ENCODE peak calls at places on chromosomes 16 and 17, in seven cellular contexts. D is A549; Q is effector memory CD4-positive, alpha-beta T cell; R is thoracic aorta; E is activated gamma-delta T cell treated with anti-CD3 and anti-CD28 coated beads, Interleukin-2, amount 50 U/mL, for 16 hours; M is AG09309; C is CD4-positive, alpha-beta memory T cell. J is an unnamed sample.

GRCh38 chr16:50497592-50497991 is 50.6 kb upstream of the NKD1 start:
- DNase-seq in D (no peak), C (no peak), Q (no peak), M (no peak), E (no peak), R (peak), J (no peak)

GRCh38 chr17:17096438-17097178 is 54.4 kb downstream of the MPRIP start:
- DNase-seq in M (peak), Q (no peak), E (no peak), C (no peak), R (no peak), D (no peak), J (no peak)

GRCh38 chr16:32116080-32116479 is 137.0 kb upstream of the TP53TG3D start:
- DNase-seq in C (peak), R (no peak), D (no peak), Q (no peak), E (no peak), M (no peak), J (no peak)

GRCh38 chr16:82370282-82370681 is 200.3 kb upstream of the MPHOSPH6 start:
- DNase-seq in C (no peak), Q (no peak), R (no peak), M (no peak), D (no peak), E (no peak), J (no peak)

GRCh38 chr16:89000207-89000959 is 23.4 kb upstream of the CBFA2T3 start:
- DNase-seq in E (no peak), Q (no peak), M (no peak), C (no peak), D (no peak), R (no peak), J (no peak)

GRCh38 chr17:16250635-16251034 is 33.6 kb downstream of the PIGL start:
- DNase-seq in C (no peak), D (no peak), R (no peak), Q (no peak), E (no peak), M (peak), J (no peak)

GRCh38 chr16:24257965-24258364 is 1.8 kb downstream of the CACNG3 start:
- DNase-seq in E (no peak), C (no peak), Q (no peak), R (no peak), M (no peak), D (peak), J (no peak)

GRCh38 chr17:56908061-56908542 is 5.7 kb downstream of the TRIM25 start:
- DNase-seq in M (no peak), Q (no peak), E (no peak), R (no peak), C (peak), D (peak), J (no peak)

GRCh38 chr17:17131876-17132275 is 74.3 kb downstream of the PLD6 start:
- DNase-seq in D (no peak), E (no peak), M (no peak), C (no peak), R (no peak), Q (no peak), J (no peak)

GRCh38 chr16:87698676-87699179 is 67.1 kb downstream of the KLHDC4 start:
- DNase-seq in R (no peak), Q (no peak), C (no peak), D (no peak), E (no peak), M (no peak), J (no peak)

GRCh38 chr17:35432176-35433074 is at the start of gene SLFN12:
- DNase-seq in D (no peak), Q (peak), M (peak), C (peak), E (no peak), R (no peak), J (peak)

GRCh38 chr16:72203401-72203800 is 31.4 kb upstream of the PMFBP1 start:
- DNase-seq in D (no peak), M (peak), E (no peak), C (no peak), Q (no peak), R (no peak), J (peak)

GRCh38 chr17:4845128-4845527 is 12.0 kb downstream of the MINK1 start:
- DNase-seq in M (no peak), D (no peak), E (no peak), Q (no peak), C (no peak), R (no peak), J (no peak)

GRCh38 chr17:7354262-7354781 is 634 bp upstream of the TMEM95 start:
- DNase-seq in Q (no peak), D (peak), C (no peak), R (no peak), M (no peak), E (no peak), J (no peak)

GRCh38 chr16:69088684-69089083 is 16.8 kb upstream of the HAS3 start:
- DNase-seq in R (no peak), E (no peak), M (no peak), D (no peak), Q (no peak), C (no peak), J (no peak)

GRCh38 chr17:72193395-72194106 is 72.7 kb downstream of the SOX9 start:
- DNase-seq in D (no peak), Q (no peak), M (peak), C (no peak), E (no peak), R (no peak), J (no peak)